ENCODE peak calls at places on chromosomes 1 and 21, in ten cellular contexts. E is cardiac fibroblast, J is HepG2, B is A673, F is PC-9, U is thoracic aorta, C is kidney epithelial cell, G is aorta, L is cardiac muscle cell, A is AG10803. O is an unnamed sample.

GRCh38 chr21:42575111-42575510 is 61.5 kb downstream of the SLC37A1 start:
- DNase-seq in B (no peak), J (no peak), G (peak; percentile 12), A (no peak), U (no peak), E (no peak), C (no peak), F (no peak), L (no peak), O (no peak)

GRCh38 chr1:9449976-9450696 is 89.1 kb upstream of the SLC25A33 start:
- DNase-seq in L (no peak), A (no peak), B (no peak), F (peak; percentile 40), G (no peak), C (no peak), J (no peak), U (no peak), E (no peak), O (no peak)

GRCh38 chr21:45333583-45334121 is 46.0 kb upstream of the POFUT2 start:
- DNase-seq in E (no peak), L (no peak), A (peak; percentile 49), C (no peak), G (no peak), J (no peak), F (no peak), U (no peak), B (peak; percentile 72), O (no peak)

GRCh38 chr21:44349416-44349846 is 4.0 kb upstream of the TRPM2 start:
- DNase-seq in B (no peak), E (no peak), U (no peak), A (no peak), G (no peak), F (no peak), L (no peak), C (no peak), J (no peak), O (no peak)

GRCh38 chr1:221335161-221336101 is 406.5 kb downstream of the DUSP10 start:
- DNase-seq in A (peak; percentile 94), U (no peak), E (peak; percentile 82), C (peak; percentile 65), G (peak; percentile 45), B (no peak), J (peak; percentile 91), L (peak; percentile 78), F (peak; percentile 82), O (peak; percentile 74)

GRCh38 chr1:39585933-39586332 is 9.3 kb upstream of the PABPC4 start:
- DNase-seq in L (no peak), B (no peak), E (no peak), J (no peak), C (no peak), U (no peak), A (no peak), F (no peak), G (no peak), O (no peak)

GRCh38 chr21:39251326-39251725 is 62.1 kb downstream of the BRWD1 start:
- DNase-seq in U (no peak), C (no peak), F (no peak), G (no peak), J (no peak), B (no peak), E (peak; percentile 1), L (peak; percentile 2), A (peak; percentile 18), O (no peak)

GRCh38 chr1:160095382-160096105 is 2.9 kb downstream of the IGSF8 start:
- DNase-seq in A (no peak), J (no peak), F (no peak), C (no peak), U (no peak), E (no peak), G (no peak), L (no peak), B (no peak), O (no peak)

GRCh38 chr1:65339866-65340483 is 30.6 kb downstream of the DNAJC6 start:
- DNase-seq in J (peak; percentile 52), L (peak; percentile 31), C (no peak), G (no peak), U (no peak), E (peak; percentile 2), F (peak; percentile 16), A (no peak), B (no peak), O (no peak)

GRCh38 chr1:212010004-212010403 is 25.4 kb downstream of the INTS7 start:
- DNase-seq in E (no peak), G (no peak), U (no peak), B (no peak), L (no peak), J (peak; percentile 17), C (no peak), F (no peak), A (no peak), O (no peak)

GRCh38 chr1:188670837-188671236 is 1806.8 kb downstream of the BRINP3 start:
- DNase-seq in F (peak; percentile 6), U (no peak), A (no peak), E (no peak), L (no peak), J (peak; percentile 4), B (no peak), C (peak; percentile 70), G (no peak), O (no peak)

GRCh38 chr1:215517441-215517891 is 49.6 kb upstream of the KCTD3 start:
- DNase-seq in E (peak; percentile 8), B (peak; percentile 14), A (peak; percentile 77), G (no peak), L (peak; percentile 10), U (no peak), C (no peak), J (no peak), F (peak; percentile 22), O (no peak)

GRCh38 chr1:222912730-222913129 is 97.9 kb downstream of the DISP1 start:
- DNase-seq in L (no peak), A (no peak), U (no peak), B (no peak), E (peak; percentile 58), C (no peak), G (no peak), J (no peak), F (no peak), O (no peak)

GRCh38 chr21:41913230-41913629 is 34.1 kb upstream of the PRDM15 start:
- DNase-seq in C (no peak), F (no peak), G (no peak), E (no peak), A (no peak), B (no peak), J (no peak), L (no peak), U (no peak), O (no peak)

GRCh38 chr1:36279110-36279788 is 26.9 kb upstream of the SH3D21 start:
- DNase-seq in U (no peak), F (no peak), G (no peak), J (no peak), B (no peak), C (no peak), L (peak; percentile 58), A (peak; percentile 71), E (peak; percentile 54), O (no peak)

GRCh38 chr1:115036814-115037535 is 7.3 kb downstream of the TSHB start:
- DNase-seq in U (no peak), J (peak; percentile 86), L (no peak), E (no peak), B (no peak), F (no peak), G (no peak), C (no peak), A (no peak), O (no peak)

GRCh38 chr21:42496839-42497202 is 797 bp upstream of the RSPH1 start:
- DNase-seq in U (no peak), A (no peak), J (no peak), G (no peak), F (no peak), C (no peak), E (no peak), B (no peak), L (peak; percentile 12), O (no peak)

GRCh38 chr21:29304577-29304976 is 5.9 kb downstream of the BACH1 start:
- DNase-seq in E (no peak), J (no peak), G (no peak), C (no peak), A (no peak), L (no peak), B (no peak), U (no peak), F (no peak), O (no peak)

GRCh38 chr21:29302340-29302991 is 3.7 kb downstream of the BACH1 start:
- DNase-seq in J (no peak), U (no peak), G (no peak), A (no peak), B (no peak), L (no peak), F (no peak), E (no peak), C (no peak), O (no peak)

GRCh38 chr21:29301703-29302102 is 3.0 kb downstream of the BACH1 start:
- DNase-seq in C (no peak), U (no peak), B (no peak), G (no peak), A (no peak), E (no peak), F (no peak), J (no peak), L (no peak), O (no peak)

GRCh38 chr21:29305068-29305467 is 6.3 kb downstream of the BACH1 start:
- DNase-seq in C (no peak), U (no peak), G (no peak), F (no peak), J (no peak), B (no peak), A (no peak), E (no peak), L (no peak), O (no peak)

GRCh38 chr21:29303301-29303700 is 4.6 kb downstream of the BACH1 start:
- DNase-seq in F (no peak), G (no peak), B (no peak), L (no peak), A (no peak), E (no peak), C (no peak), J (no peak), U (no peak), O (no peak)
- H3K4me3 ChIP-seq in F (peak overlapping the region; percentile 92), G (no peak overlapping the region), B (no peak overlapping the region), L (no peak overlapping the region), A (no peak overlapping the region), E (no peak overlapping the region), C (no peak overlapping the region), J (no peak overlapping the region), U (peak overlapping the region; percentile 75), O (peak overlapping the region; percentile 92)

GRCh38 chr1:182457844-182458243 is 7.9 kb downstream of the RGSL1 start:
- DNase-seq in A (no peak), E (no peak), B (no peak), J (peak; percentile 76), G (no peak), F (no peak), U (no peak), L (no peak), C (no peak), O (no peak)
- H3K4me3 ChIP-seq in A (no peak overlapping the region), E (no peak overlapping the region), B (no peak overlapping the region), J (no peak overlapping the region), G (no peak overlapping the region), F (no peak overlapping the region), U (no peak overlapping the region), L (no peak overlapping the region), C (no peak overlapping the region), O (no peak overlapping the region)

GRCh38 chr1:91795601-91796389 is 90.2 kb downstream of the TGFBR3 start:
- DNase-seq in A (peak; percentile 73), G (no peak), B (no peak), C (no peak), F (peak; percentile 43), J (no peak), E (peak; percentile 76), L (peak; percentile 75), U (no peak), O (no peak)
- H3K4me3 ChIP-seq in A (peak overlapping the region; percentile 0), G (no peak overlapping the region), B (no peak overlapping the region), C (no peak overlapping the region), F (peak overlapping the region; percentile 38), J (no peak overlapping the region), E (no peak overlapping the region), L (no peak overlapping the region), U (peak overlapping the region; percentile 5), O (no peak overlapping the region)

GRCh38 chr1:27624467-27625233 is 10.3 kb downstream of the FGR start:
- DNase-seq in G (no peak), L (no peak), A (no peak), U (no peak), C (no peak), E (no peak), J (no peak), F (no peak), B (no peak), O (no peak)
- H3K4me3 ChIP-seq in G (no peak overlapping the region), L (no peak overlapping the region), A (no peak overlapping the region), U (no peak overlapping the region), C (no peak overlapping the region), E (no peak overlapping the region), J (no peak overlapping the region), F (no peak overlapping the region), B (no peak overlapping the region), O (no peak overlapping the region)

O was measured in coronary artery.